ENCODE peak calls at places on chromosome 22, in four cellular contexts. One of them, this sample, is unnamed.

GRCh38 chr22:50528682-50529415 is 963 bp downstream of the TYMP start:
- DNase-seq in CD8-positive, alpha-beta memory T cell: no peak
- DNase-seq in uterus: no peak
- DNase-seq in mesenchymal stem cell: peak
- DNase-seq in this sample: no peak

GRCh38 chr22:39456262-39457046 is at the start of gene MGAT3:
- DNase-seq in CD8-positive, alpha-beta memory T cell: no peak
- DNase-seq in mesenchymal stem cell: no peak
- DNase-seq in uterus: no peak
- DNase-seq in this sample: no peak

GRCh38 chr22:46592390-46592872 is 27.8 kb upstream of the GRAMD4 start:
- DNase-seq in mesenchymal stem cell: no peak
- DNase-seq in CD8-positive, alpha-beta memory T cell: peak
- DNase-seq in uterus: no peak
- DNase-seq in this sample: peak

GRCh38 chr22:30832407-30832987 is 136.1 kb downstream of the MORC2 start:
- DNase-seq in CD8-positive, alpha-beta memory T cell: no peak
- DNase-seq in uterus: no peak
- DNase-seq in mesenchymal stem cell: no peak
- DNase-seq in this sample: no peak

GRCh38 chr22:39940757-39941305 is 19.4 kb upstream of the TMA7B start:
- DNase-seq in uterus: no peak
- DNase-seq in CD8-positive, alpha-beta memory T cell: no peak
- DNase-seq in mesenchymal stem cell: no peak
- DNase-seq in this sample: no peak

GRCh38 chr22:18091916-18092526 is 14.2 kb downstream of the PEX26 start:
- DNase-seq in uterus: peak
- DNase-seq in mesenchymal stem cell: no peak
- DNase-seq in CD8-positive, alpha-beta memory T cell: peak
- DNase-seq in this sample: peak

GRCh38 chr22:17258015-17258827 is 39.0 kb upstream of the ADA2 start:
- DNase-seq in CD8-positive, alpha-beta memory T cell: no peak
- DNase-seq in mesenchymal stem cell: peak
- DNase-seq in uterus: peak
- DNase-seq in this sample: peak

GRCh38 chr22:43000441-43001175 is 14.3 kb downstream of the PACSIN2 start:
- DNase-seq in mesenchymal stem cell: peak
- DNase-seq in uterus: no peak
- DNase-seq in CD8-positive, alpha-beta memory T cell: no peak
- DNase-seq in this sample: peak

GRCh38 chr22:47199261-47199948 is 437.0 kb downstream of the TBC1D22A start:
- DNase-seq in CD8-positive, alpha-beta memory T cell: no peak
- DNase-seq in mesenchymal stem cell: no peak
- DNase-seq in uterus: no peak
- DNase-seq in this sample: no peak

GRCh38 chr22:35648066-35649025 is at the start of gene APOL6:
- DNase-seq in CD8-positive, alpha-beta memory T cell: peak
- DNase-seq in mesenchymal stem cell: peak
- DNase-seq in uterus: no peak
- DNase-seq in this sample: peak

GRCh38 chr22:48382197-48382596 is 1445.5 kb downstream of the BRD1 start:
- DNase-seq in mesenchymal stem cell: no peak
- DNase-seq in uterus: no peak
- DNase-seq in CD8-positive, alpha-beta memory T cell: no peak
- DNase-seq in this sample: no peak
- H3K4me3 ChIP-seq in mesenchymal stem cell: no peak
- H3K4me3 ChIP-seq in uterus: no peak
- H3K4me3 ChIP-seq in CD8-positive, alpha-beta memory T cell: no peak
- H3K4me3 ChIP-seq in this sample: no peak

GRCh38 chr22:32725369-32725988 is 76.0 kb upstream of the TIMP3 start:
- DNase-seq in mesenchymal stem cell: peak
- DNase-seq in CD8-positive, alpha-beta memory T cell: no peak
- DNase-seq in uterus: peak
- DNase-seq in this sample: no peak

GRCh38 chr22:32722441-32722840 is 79.1 kb upstream of the TIMP3 start:
- DNase-seq in CD8-positive, alpha-beta memory T cell: no peak
- DNase-seq in uterus: no peak
- DNase-seq in mesenchymal stem cell: no peak
- DNase-seq in this sample: no peak

GRCh38 chr22:32720924-32721323 is 80.6 kb upstream of the TIMP3 start:
- DNase-seq in CD8-positive, alpha-beta memory T cell: no peak
- DNase-seq in uterus: peak
- DNase-seq in mesenchymal stem cell: peak
- DNase-seq in this sample: peak

GRCh38 chr22:32721328-32722180 is 80.0 kb upstream of the TIMP3 start:
- DNase-seq in mesenchymal stem cell: no peak
- DNase-seq in CD8-positive, alpha-beta memory T cell: no peak
- DNase-seq in uterus: no peak
- DNase-seq in this sample: no peak

DNA sequence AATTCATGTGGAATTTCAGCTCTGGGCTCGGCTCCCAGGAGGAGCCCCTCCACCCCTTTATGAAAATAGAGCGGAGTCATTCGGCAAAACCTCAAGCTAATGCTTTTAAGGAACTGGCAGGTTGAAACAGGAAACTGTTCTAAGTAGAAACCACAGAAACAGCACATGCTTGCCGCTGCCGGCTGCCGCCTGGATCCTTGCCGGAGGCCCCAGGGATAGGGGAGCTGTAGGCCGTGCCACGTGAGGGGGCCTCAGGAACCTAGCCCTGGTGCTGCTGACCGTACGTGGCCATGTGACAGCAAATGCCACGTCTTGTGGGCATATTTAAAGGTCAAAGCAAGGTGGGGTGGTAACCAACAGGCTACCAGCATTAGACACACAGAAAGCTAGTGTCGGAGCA is 77.9 kb upstream of the TIMP3 start:
- DNase-seq in CD8-positive, alpha-beta memory T cell: no peak
- DNase-seq in uterus: peak
- DNase-seq in mesenchymal stem cell: peak
- DNase-seq in this sample: peak
- H3K4me3 ChIP-seq in CD8-positive, alpha-beta memory T cell: no peak
- H3K4me3 ChIP-seq in uterus: no peak
- H3K4me3 ChIP-seq in mesenchymal stem cell: no peak
- H3K4me3 ChIP-seq in this sample: no peak

DNA sequence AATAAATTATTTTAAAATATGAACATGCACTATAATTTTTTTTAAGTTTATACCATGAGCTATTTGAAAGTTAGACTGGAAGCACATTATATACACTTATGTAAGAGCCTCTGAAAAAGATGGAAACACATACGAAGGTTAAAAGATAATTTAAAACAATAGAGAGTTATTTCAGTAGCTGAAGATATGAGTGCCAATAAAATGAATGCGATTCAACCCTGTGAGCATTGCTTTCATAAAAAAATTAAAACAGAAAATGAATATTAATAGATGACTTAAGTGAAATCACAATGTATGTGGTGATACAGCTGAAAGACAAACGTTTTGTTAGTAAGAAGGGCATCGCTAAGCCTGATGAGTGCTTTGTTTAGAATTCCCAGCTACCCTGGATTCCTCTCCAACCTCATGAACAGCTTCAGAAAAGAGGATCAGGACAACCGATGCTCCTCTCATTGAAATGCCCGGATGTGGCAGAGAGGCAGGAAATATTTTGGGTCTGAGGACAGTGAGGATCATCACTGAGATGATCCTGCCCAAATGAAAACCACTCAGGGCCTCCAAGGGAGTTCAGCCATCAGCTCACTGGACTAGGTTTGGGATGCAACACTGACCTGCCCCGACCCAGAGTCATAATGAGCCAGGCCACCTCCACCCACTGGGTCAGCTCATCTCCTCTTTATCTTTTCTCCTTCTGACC is 60.2 kb upstream of the TOP3B start:
- DNase-seq in uterus: no peak
- DNase-seq in CD8-positive, alpha-beta memory T cell: no peak
- DNase-seq in mesenchymal stem cell: no peak
- DNase-seq in this sample: no peak
- H3K4me3 ChIP-seq in uterus: no peak
- H3K4me3 ChIP-seq in CD8-positive, alpha-beta memory T cell: no peak
- H3K4me3 ChIP-seq in mesenchymal stem cell: no peak
- H3K4me3 ChIP-seq in this sample: no peak

DNA sequence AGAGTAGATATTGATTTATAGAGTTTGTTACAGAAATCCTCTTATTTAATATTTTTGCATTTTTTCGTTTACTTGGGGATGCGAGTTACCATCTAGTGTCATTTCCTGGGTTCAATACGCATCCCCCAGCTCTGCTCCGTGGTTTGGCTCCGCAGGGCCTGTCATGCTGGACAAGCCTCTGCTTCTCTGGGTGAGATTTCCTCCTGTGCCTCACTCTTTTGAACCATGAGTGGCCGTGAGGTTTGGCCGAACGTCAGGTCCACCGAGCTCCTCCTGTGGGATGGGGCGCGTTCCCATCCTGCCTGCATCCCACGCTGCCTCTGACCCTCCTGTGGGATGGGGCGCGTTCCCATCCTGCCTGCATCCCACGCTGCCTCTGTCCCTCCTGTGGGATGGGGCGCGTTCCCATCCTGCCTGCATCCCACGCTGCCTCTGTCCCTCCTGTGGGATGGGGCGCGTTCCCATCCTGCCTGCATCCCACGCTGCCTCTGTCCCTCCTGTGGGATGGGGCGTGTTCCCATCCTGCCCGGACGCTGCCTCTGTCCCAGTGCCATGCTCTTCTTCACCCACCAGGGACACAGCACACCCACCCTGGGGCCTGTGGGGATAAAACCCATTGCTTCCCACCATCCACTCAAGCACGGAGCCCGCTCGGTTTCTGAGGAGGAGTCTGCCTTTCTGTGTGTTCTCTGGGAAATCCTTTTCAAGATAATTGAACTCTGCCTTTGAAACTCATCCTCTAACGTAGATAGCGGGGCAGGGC is 506.8 kb downstream of the BRD1 start:
- DNase-seq in mesenchymal stem cell: no peak
- DNase-seq in CD8-positive, alpha-beta memory T cell: no peak
- DNase-seq in uterus: no peak
- DNase-seq in this sample: no peak
- H3K4me3 ChIP-seq in mesenchymal stem cell: no peak
- H3K4me3 ChIP-seq in CD8-positive, alpha-beta memory T cell: no peak
- H3K4me3 ChIP-seq in uterus: no peak
- H3K4me3 ChIP-seq in this sample: no peak

DNA sequence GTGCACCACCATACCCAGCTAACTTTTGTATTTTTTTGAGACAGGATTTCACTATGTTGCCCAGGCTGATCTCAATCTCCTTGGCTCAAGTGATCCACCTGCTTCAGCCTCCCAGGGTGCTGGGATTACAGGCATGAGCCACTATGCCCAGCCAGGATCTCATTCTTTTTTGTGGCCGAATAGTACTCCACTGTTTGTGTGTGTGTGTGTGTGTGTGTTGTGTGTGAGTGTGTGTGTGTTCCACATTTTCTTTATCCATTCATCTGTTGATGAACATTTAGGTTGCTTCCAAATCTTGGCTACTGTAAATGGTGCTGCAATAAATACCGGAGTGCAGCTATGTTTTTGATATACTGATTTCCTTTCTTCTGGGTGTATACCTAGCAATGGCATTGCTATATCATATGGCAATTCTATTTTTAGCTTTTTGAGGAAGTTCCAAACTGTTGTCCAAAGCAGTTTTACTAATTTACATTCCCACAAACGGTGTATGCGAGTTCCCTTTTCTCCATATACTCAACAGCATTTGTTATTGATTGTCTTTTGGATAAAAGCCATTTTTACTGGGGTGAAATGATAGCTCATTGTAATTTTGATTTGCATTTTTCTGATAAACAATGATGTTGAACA is 105.4 kb downstream of the TTC28 start:
- DNase-seq in uterus: no peak
- DNase-seq in mesenchymal stem cell: no peak
- DNase-seq in CD8-positive, alpha-beta memory T cell: no peak
- DNase-seq in this sample: no peak
- H3K4me3 ChIP-seq in uterus: no peak
- H3K4me3 ChIP-seq in mesenchymal stem cell: no peak
- H3K4me3 ChIP-seq in CD8-positive, alpha-beta memory T cell: no peak
- H3K4me3 ChIP-seq in this sample: no peak

DNA sequence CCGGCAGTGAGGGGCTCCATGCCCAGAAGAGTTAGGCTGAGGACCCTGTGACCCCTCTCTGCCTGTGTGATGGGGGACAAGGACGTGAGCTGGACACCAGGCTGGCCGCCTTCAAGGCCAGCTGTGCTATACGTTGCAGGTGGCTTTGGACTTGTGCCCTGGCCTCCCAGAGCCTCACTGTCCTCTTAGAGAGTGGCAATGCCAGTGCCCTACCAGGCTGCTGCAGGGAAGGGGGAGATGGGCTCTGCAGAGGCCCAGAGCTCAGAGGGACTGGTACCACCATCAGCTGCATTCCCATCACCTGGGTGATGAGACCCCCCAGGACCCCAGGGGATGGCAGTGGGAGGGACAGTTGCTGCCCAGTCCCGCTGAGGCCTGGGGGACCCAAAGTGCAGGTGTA is 90.4 kb upstream of the SHISAL1 start:
- DNase-seq in mesenchymal stem cell: no peak
- DNase-seq in CD8-positive, alpha-beta memory T cell: no peak
- DNase-seq in uterus: no peak
- DNase-seq in this sample: no peak
- H3K4me3 ChIP-seq in mesenchymal stem cell: no peak
- H3K4me3 ChIP-seq in CD8-positive, alpha-beta memory T cell: no peak
- H3K4me3 ChIP-seq in uterus: no peak
- H3K4me3 ChIP-seq in this sample: no peak